ENCODE peak calls at places on chromosomes 1 and 21, in four cellular contexts. Z, M, H and V are unnamed samples.

GRCh38 chr1:230186874-230187273 is 119.8 kb downstream of the GALNT2 start:
- DNase-seq in H (no peak), Z (no peak), M (no peak), V (no peak)

GRCh38 chr21:42261832-42262200 is 42.9 kb downstream of the ABCG1 start:
- DNase-seq in M (no peak), Z (no peak), H (no peak), V (no peak)

GRCh38 chr1:221517961-221518360 is 223.9 kb downstream of the DUSP10 start:
- DNase-seq in M (no peak), Z (no peak), H (no peak), V (no peak)

GRCh38 chr1:186620526-186620925 is 59.7 kb downstream of the PTGS2 start:
- DNase-seq in H (no peak), Z (no peak), M (no peak), V (no peak)

GRCh38 chr1:200483491-200484143 is 73.8 kb upstream of the ZNF281 start:
- DNase-seq in Z (peak; percentile 72), M (peak; percentile 98), H (no peak), V (no peak)

GRCh38 chr1:46175243-46175642 is 356 bp downstream of the TSPAN1 start:
- DNase-seq in M (no peak), H (no peak), Z (no peak), V (no peak)

GRCh38 chr1:156892190-156893047 is 1.1 kb upstream of the PEAR1 start:
- DNase-seq in Z (no peak), H (peak; percentile 93), M (peak; percentile 89), V (peak; percentile 94)

GRCh38 chr1:113217447-113218208 is 144.6 kb downstream of the LRIG2 start:
- DNase-seq in H (no peak), Z (no peak), M (no peak), V (peak; percentile 73)

GRCh38 chr1:153337980-153338853 is 10.4 kb downstream of the PGLYRP4 start:
- DNase-seq in H (no peak), M (no peak), Z (no peak), V (no peak)

GRCh38 chr1:229848762-229849677 is 218.0 kb upstream of the GALNT2 start:
- DNase-seq in M (peak; percentile 48), Z (no peak), H (no peak), V (no peak)

GRCh38 chr1:156707486-156708244 is 2.3 kb upstream of the CRABP2 start:
- DNase-seq in H (peak; percentile 47), M (no peak), Z (no peak), V (no peak)

GRCh38 chr1:244046907-244047738 is 4.0 kb upstream of the ZBTB18 start:
- DNase-seq in M (no peak), H (no peak), Z (peak; percentile 45), V (no peak)

DNA sequence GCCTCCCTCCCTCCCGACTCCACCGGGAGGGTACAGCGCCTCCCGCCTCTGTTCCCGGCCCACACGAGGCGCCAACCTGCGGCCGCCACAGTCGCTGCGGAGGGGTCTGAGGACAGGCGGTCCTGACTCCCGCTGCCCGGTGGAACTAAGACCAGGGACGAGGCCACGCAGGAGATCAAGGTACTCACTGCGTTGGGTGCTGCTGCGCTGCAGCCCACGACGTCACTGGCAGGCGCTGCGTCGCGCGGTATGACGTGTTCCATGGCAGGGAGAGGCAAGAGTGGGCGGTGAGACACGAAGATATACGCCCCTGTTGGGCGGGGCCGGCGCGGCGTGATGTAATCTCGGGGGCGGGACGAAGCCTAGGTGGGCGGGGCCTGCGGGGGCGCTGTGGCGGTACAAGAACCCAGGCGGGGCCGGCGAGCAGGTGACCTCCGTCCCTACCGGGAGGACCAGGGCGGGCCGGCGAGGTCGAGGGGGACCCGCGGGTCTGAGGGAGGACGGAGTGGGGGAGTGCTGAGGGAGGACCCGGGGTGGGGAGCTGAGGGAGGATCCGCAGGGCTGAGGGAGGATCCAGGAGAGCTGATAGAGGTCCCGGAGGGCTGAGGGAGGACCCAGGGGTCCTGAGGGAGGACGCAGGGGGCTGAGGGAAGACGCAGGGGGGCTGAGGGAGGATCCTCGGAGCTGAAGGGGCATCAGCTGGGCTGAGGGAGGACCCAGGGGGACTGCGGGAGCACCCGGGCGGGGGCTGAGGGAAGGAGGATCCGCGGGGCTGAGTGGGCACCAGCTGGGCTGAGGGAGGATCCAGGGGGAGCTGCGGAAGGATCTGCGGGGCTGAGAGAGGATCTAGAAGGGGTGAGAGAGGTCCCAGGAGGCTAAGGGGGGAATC is at the start of gene MRPL55:
- DNase-seq in Z (peak; percentile 93), M (peak; percentile 86), H (peak; percentile 100), V (peak; percentile 99)
- TF ChIP-seq POLR2A in Z (peak; percentile 98), M (peak; percentile 96), H (peak; percentile 96), V (peak; percentile 78)

GRCh38 chr21:36183144-36183795 is 26.6 kb downstream of the DOP1B start:
- DNase-seq in M (no peak), H (no peak), Z (no peak), V (no peak)

GRCh38 chr21:36180963-36181362 is 24.3 kb downstream of the DOP1B start:
- DNase-seq in Z (no peak), H (no peak), M (no peak), V (no peak)

GRCh38 chr21:36179145-36179544 is 22.5 kb downstream of the DOP1B start:
- DNase-seq in H (no peak), Z (no peak), M (no peak), V (no peak)

GRCh38 chr21:36175771-36176565 is 19.3 kb downstream of the DOP1B start:
- DNase-seq in M (no peak), H (no peak), Z (no peak), V (no peak)

GRCh38 chr21:36178349-36178748 is 21.7 kb downstream of the DOP1B start:
- DNase-seq in M (no peak), Z (no peak), H (no peak), V (no peak)
- TF ChIP-seq CTCF in M (no peak), Z (no peak), H (no peak), V (no peak)

GRCh38 chr1:235227414-235227813 is 66.4 kb upstream of the RBM34 start:
- DNase-seq in M (no peak), H (no peak), Z (no peak), V (no peak)

GRCh38 chr1:235225299-235225698 is 64.2 kb upstream of the RBM34 start:
- DNase-seq in M (no peak), Z (no peak), H (no peak), V (no peak)

GRCh38 chr1:235226933-235227332 is 65.9 kb upstream of the RBM34 start:
- DNase-seq in Z (no peak), H (no peak), M (no peak), V (no peak)

DNA sequence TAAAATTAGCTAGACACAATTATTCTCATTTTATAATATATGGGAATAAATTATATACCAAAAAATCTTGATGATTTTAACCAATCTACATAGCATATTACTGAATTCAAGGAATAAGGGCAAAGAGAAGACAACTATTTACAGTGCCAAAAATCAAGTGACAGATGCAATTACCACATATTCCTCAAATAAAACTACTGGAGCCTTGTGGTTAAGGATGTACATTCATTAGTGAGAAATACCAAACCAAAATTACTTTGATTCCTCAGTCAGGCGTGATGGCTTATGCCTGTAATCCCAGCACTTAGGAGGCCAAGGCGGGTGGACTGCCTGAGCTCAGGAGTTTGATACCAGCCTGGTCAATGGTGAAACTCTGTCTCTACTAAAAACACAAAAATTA is 68.8 kb upstream of the RBM34 start:
- DNase-seq in Z (no peak), M (no peak), H (no peak), V (no peak)
- TF ChIP-seq POLR2A in Z (no peak), M (no peak), H (no peak), V (no peak)

GRCh38 chr1:40783001-40783905 is at the start of gene KCNQ4:
- DNase-seq in M (no peak), Z (no peak), H (peak; percentile 70), V (peak; percentile 54)
- TF ChIP-seq CTCF in M (no peak), Z (no peak), H (no peak), V (no peak)

GRCh38 chr1:26340047-26340481 is 13.9 kb downstream of the CRYBG2 start:
- DNase-seq in H (no peak), Z (no peak), M (no peak), V (no peak)
- TF ChIP-seq POLR2A in H (no peak), Z (no peak), M (no peak), V (no peak)